ENCODE peak calls at places on chromosomes 3 and 15, in five cellular contexts. T is GM12878, Y is K562, R is GM12891, G is H1. K is an unnamed sample.

GRCh38 chr3:176375519-176375918 is 821.8 kb downstream of the TBL1XR1 start:
- DNase-seq in T (no peak), Y (no peak), R (no peak), G (no peak), K (no peak)

GRCh38 chr3:13145131-13145825 is 72.0 kb upstream of the IQSEC1 start:
- DNase-seq in T (no peak), Y (peak; percentile 72), R (no peak), G (no peak), K (no peak)

GRCh38 chr3:194379231-194379630 is 9.7 kb upstream of the LRRC15 start:
- DNase-seq in T (no peak), Y (no peak), R (no peak), G (no peak), K (no peak)

GRCh38 chr3:111649180-111649579 is 54.0 kb upstream of the ZBED2 start:
- DNase-seq in T (no peak), Y (no peak), R (no peak), G (no peak), K (no peak)

GRCh38 chr15:45157974-45158373 is 28.2 kb downstream of the DUOX1 start:
- DNase-seq in T (no peak), Y (no peak), R (no peak), G (no peak), K (no peak)

GRCh38 chr3:70053293-70053692 is 53.8 kb downstream of the SAMMSON start:
- DNase-seq in T (no peak), Y (no peak), R (no peak), G (no peak), K (no peak)

GRCh38 chr3:73037369-73037699 is 24.1 kb upstream of the EBLN2 start:
- DNase-seq in T (no peak), Y (no peak), R (no peak), G (no peak), K (no peak)

GRCh38 chr15:62922514-62922913 is 120.0 kb upstream of the TPM1 start:
- DNase-seq in T (no peak), Y (no peak), R (no peak), G (no peak), K (no peak)

GRCh38 chr15:51580385-51580784 is 42.2 kb downstream of the DMXL2 start:
- DNase-seq in T (no peak), Y (no peak), R (no peak), G (no peak), K (no peak)

GRCh38 chr15:51386960-51387698 is 45.7 kb downstream of the GLDN start:
- DNase-seq in T (no peak), Y (no peak), R (no peak), G (no peak), K (no peak)

GRCh38 chr3:119329551-119329950 is 35.4 kb downstream of the ARHGAP31 start:
- DNase-seq in T (no peak), Y (no peak), R (no peak), G (no peak), K (no peak)

GRCh38 chr3:194507571-194507970 is 20.8 kb upstream of the ATP13A3 start:
- DNase-seq in T (no peak), Y (no peak), R (no peak), G (no peak), K (no peak)

GRCh38 chr3:134795776-134796312 is 784 bp downstream of the EPHB1 start:
- DNase-seq in T (no peak), Y (no peak), R (peak; percentile 31), G (peak; percentile 81), K (no peak)

GRCh38 chr15:75945953-75946352 is 42.3 kb downstream of the FBXO22 start:
- DNase-seq in T (no peak), Y (no peak), R (no peak), G (no peak), K (no peak)

GRCh38 chr15:38030609-38031008 is 96.2 kb downstream of the TMCO5A start:
- DNase-seq in T (no peak), Y (no peak), R (no peak), G (no peak), K (no peak)

GRCh38 chr3:140726061-140726460 is 48.2 kb downstream of the TRIM42 start:
- DNase-seq in T (no peak), Y (no peak), R (no peak), G (no peak), K (no peak)
- TF ChIP-seq POLR2A in T (no peak), Y (no peak), R (no peak), G (no peak), K (no peak)

GRCh38 chr3:15649341-15649740 is 47.8 kb downstream of the BTD start:
- DNase-seq in T (no peak), Y (no peak), R (no peak), G (no peak), K (no peak)

GRCh38 chr3:15647629-15648167 is 46.2 kb downstream of the BTD start:
- DNase-seq in T (peak; percentile 94), Y (no peak), R (peak; percentile 47), G (no peak), K (peak; percentile 38)

GRCh38 chr3:15645246-15645645 is 43.7 kb downstream of the BTD start:
- DNase-seq in T (no peak), Y (no peak), R (no peak), G (no peak), K (no peak)

GRCh38 chr3:15646924-15647511 is 45.5 kb downstream of the BTD start:
- DNase-seq in T (no peak), Y (no peak), R (no peak), G (no peak), K (no peak)

GRCh38 chr3:15645740-15646490 is 44.4 kb downstream of the BTD start:
- DNase-seq in T (no peak), Y (no peak), R (no peak), G (no peak), K (no peak)
- TF ChIP-seq TAF1 in T (no peak), Y (no peak), R (no peak), G (no peak), K (no peak)

DNA sequence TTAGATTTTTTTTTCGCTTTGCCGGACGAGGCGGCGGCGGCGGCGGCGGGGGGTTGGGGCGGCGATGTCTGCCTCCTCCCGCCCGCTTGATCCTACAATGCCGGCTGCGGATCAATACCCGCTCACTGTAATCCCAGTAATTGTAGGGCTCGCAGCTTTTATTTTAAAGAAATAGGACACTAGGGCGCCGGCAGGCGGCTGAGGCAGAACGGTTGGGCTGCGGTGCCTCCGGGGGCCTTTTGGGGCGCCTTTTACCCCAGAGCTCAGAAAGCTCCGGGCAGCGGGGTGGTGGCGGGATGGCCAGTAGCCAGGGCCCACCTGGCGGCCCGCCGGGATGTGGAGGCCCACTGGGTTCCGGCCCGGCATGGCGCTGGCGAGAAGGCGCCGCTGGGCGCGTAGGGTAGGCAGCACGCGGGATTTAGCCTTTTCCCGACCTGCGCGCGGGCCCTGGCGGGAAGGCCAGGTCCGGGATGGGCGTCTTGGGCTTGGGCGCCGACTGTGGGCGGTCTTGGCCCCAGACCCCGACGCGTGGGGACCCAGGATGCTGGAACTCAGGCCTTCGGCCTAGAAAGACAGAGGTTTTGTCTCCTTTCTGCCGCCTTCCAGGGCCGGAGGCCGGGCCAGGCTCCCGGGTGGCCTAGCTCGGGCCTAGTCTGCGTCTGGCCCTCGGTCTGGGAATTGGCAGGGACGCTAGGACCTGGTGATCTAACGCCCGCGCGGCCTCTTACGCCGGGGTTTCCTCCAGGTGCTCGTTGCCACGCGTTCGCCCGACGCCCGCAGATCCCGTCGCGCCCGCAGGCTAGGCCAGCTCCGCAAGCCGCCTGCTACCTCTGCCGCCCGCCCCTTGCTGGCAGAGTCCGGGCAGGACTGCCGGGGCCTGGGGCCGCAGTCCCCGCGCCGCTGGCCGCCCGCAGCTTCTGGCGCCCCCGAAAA is 15.5 kb upstream of the ONECUT1 start:
- DNase-seq in T (no peak), Y (no peak), R (no peak), G (peak; percentile 78), K (no peak)
- TF ChIP-seq POLR2A in T (no peak), Y (no peak), R (no peak), G (peak; percentile 51), K (no peak)

GRCh38 chr3:89964347-89964746 is 856.9 kb downstream of the EPHA3 start:
- DNase-seq in T (no peak), Y (no peak), R (no peak), G (no peak), K (no peak)
- TF ChIP-seq TAF1 in T (no peak), Y (no peak), R (no peak), G (no peak), K (no peak)

GRCh38 chr15:101723874-101724674 is at the start of gene TARS3:
- DNase-seq in T (peak; percentile 37), Y (peak; percentile 97), R (peak; percentile 90), G (peak; percentile 91), K (peak; percentile 79)
- TF ChIP-seq POLR2A in T (peak; percentile 97), Y (peak; percentile 84), R (peak; percentile 78), G (peak; percentile 91), K (peak; percentile 81)

GRCh38 chr3:101849714-101850326 is 506 bp downstream of the NFKBIZ start:
- DNase-seq in T (no peak), Y (peak; percentile 42), R (no peak), G (peak; percentile 69), K (no peak)
- TF ChIP-seq TAF1 in T (no peak), Y (no peak), R (no peak), G (peak; percentile 45), K (no peak)

GRCh38 chr3:166111562-166111961 is 274.3 kb upstream of the BCHE start:
- DNase-seq in T (no peak), Y (no peak), R (no peak), G (no peak), K (no peak)

GRCh38 chr3:166114448-166114847 is 277.2 kb upstream of the BCHE start:
- DNase-seq in T (no peak), Y (no peak), R (no peak), G (no peak), K (no peak)

GRCh38 chr3:166110102-166110501 is 272.9 kb upstream of the BCHE start:
- DNase-seq in T (no peak), Y (no peak), R (no peak), G (no peak), K (no peak)
- TF ChIP-seq POLR2A in T (no peak), Y (no peak), R (no peak), G (no peak), K (no peak)

GRCh38 chr15:48343865-48344264 is 12.6 kb downstream of the DUT start:
- DNase-seq in T (no peak), Y (no peak), R (no peak), G (no peak), K (no peak)

GRCh38 chr15:48340111-48340510 is 8.9 kb downstream of the DUT start:
- DNase-seq in T (no peak), Y (no peak), R (no peak), G (no peak), K (no peak)

GRCh38 chr15:48345516-48345915 is 14.3 kb downstream of the DUT start:
- DNase-seq in T (no peak), Y (no peak), R (no peak), G (no peak), K (no peak)
- TF ChIP-seq TAF1 in T (no peak), Y (no peak), R (no peak), G (no peak), K (no peak)

GRCh38 chr15:73190189-73190601 is 137.9 kb downstream of the NEO1 start:
- DNase-seq in T (no peak), Y (peak; percentile 15), R (no peak), G (no peak), K (no peak)
- TF ChIP-seq POLR2A in T (no peak), Y (no peak), R (no peak), G (no peak), K (no peak)

GRCh38 chr15:81161215-81161673 is 27.2 kb downstream of the CFAP161 start:
- DNase-seq in T (no peak), Y (no peak), R (no peak), G (no peak), K (no peak)
- TF ChIP-seq TAF1 in T (no peak), Y (no peak), R (no peak), G (no peak), K (no peak)